ENCODE peak calls at places on chromosomes 7 and 10, in seven cellular contexts. One of them, this sample, is unnamed.

GRCh38 chr7:54705436-54705835 is 53.6 kb downstream of the SEC61G start:
- DNase-seq in spleen: no peak
- DNase-seq in SK-N-SH: no peak
- DNase-seq in GM23338: no peak
- DNase-seq in suprapubic skin: no peak
- DNase-seq in GM12878: peak; percentile 33
- DNase-seq in vagina: no peak
- DNase-seq in this sample: peak; percentile 72

GRCh38 chr7:27586825-27587224 is 75.9 kb downstream of the HIBADH start:
- DNase-seq in spleen: peak; percentile 78
- DNase-seq in suprapubic skin: no peak
- DNase-seq in vagina: no peak
- DNase-seq in SK-N-SH: peak; percentile 67
- DNase-seq in GM23338: no peak
- DNase-seq in GM12878: peak; percentile 53
- DNase-seq in this sample: no peak

GRCh38 chr7:18727094-18727870 is 231.7 kb downstream of the HDAC9 start:
- DNase-seq in GM23338: no peak
- DNase-seq in spleen: no peak
- DNase-seq in SK-N-SH: no peak
- DNase-seq in vagina: no peak
- DNase-seq in suprapubic skin: no peak
- DNase-seq in GM12878: no peak
- DNase-seq in this sample: no peak

GRCh38 chr7:155172141-155172540 is 102.0 kb downstream of the HTR5A start:
- DNase-seq in SK-N-SH: no peak
- DNase-seq in suprapubic skin: no peak
- DNase-seq in GM12878: no peak
- DNase-seq in GM23338: no peak
- DNase-seq in vagina: no peak
- DNase-seq in spleen: no peak
- DNase-seq in this sample: peak; percentile 88

GRCh38 chr7:85750454-85750949 is 563.6 kb upstream of the SEMA3D start:
- DNase-seq in SK-N-SH: peak; percentile 49
- DNase-seq in suprapubic skin: no peak
- DNase-seq in vagina: no peak
- DNase-seq in GM12878: no peak
- DNase-seq in GM23338: peak; percentile 87
- DNase-seq in spleen: no peak
- DNase-seq in this sample: no peak

GRCh38 chr7:22147113-22147512 is 201.4 kb upstream of the CDCA7L start:
- DNase-seq in GM12878: no peak
- DNase-seq in spleen: no peak
- DNase-seq in vagina: no peak
- DNase-seq in suprapubic skin: no peak
- DNase-seq in GM23338: no peak
- DNase-seq in SK-N-SH: peak; percentile 70
- DNase-seq in this sample: no peak

GRCh38 chr10:127853868-127854768 is 38.6 kb downstream of the CLRN3 start:
- DNase-seq in SK-N-SH: peak; percentile 86
- DNase-seq in vagina: no peak
- DNase-seq in suprapubic skin: no peak
- DNase-seq in GM12878: no peak
- DNase-seq in spleen: peak; percentile 90
- DNase-seq in GM23338: peak; percentile 88
- DNase-seq in this sample: no peak

GRCh38 chr7:151897201-151897711 is 20.3 kb upstream of the PRKAG2 start:
- DNase-seq in SK-N-SH: no peak
- DNase-seq in vagina: no peak
- DNase-seq in GM23338: peak; percentile 63
- DNase-seq in spleen: peak; percentile 54
- DNase-seq in suprapubic skin: no peak
- DNase-seq in GM12878: no peak
- DNase-seq in this sample: no peak

GRCh38 chr7:120033114-120033513 is 239.9 kb upstream of the KCND2 start:
- DNase-seq in SK-N-SH: no peak
- DNase-seq in suprapubic skin: no peak
- DNase-seq in vagina: no peak
- DNase-seq in spleen: no peak
- DNase-seq in GM23338: peak; percentile 66
- DNase-seq in GM12878: no peak
- DNase-seq in this sample: peak; percentile 19

GRCh38 chr7:47474937-47475879 is 106.7 kb downstream of the TNS3 start:
- DNase-seq in SK-N-SH: peak; percentile 64
- DNase-seq in GM23338: peak; percentile 67
- DNase-seq in suprapubic skin: peak; percentile 89
- DNase-seq in GM12878: peak; percentile 32
- DNase-seq in vagina: no peak
- DNase-seq in spleen: peak; percentile 91
- DNase-seq in this sample: no peak

GRCh38 chr7:114889646-114890285 is 32.1 kb upstream of the MDFIC start:
- DNase-seq in spleen: no peak
- DNase-seq in SK-N-SH: no peak
- DNase-seq in GM23338: peak; percentile 5
- DNase-seq in GM12878: no peak
- DNase-seq in vagina: no peak
- DNase-seq in suprapubic skin: no peak
- DNase-seq in this sample: no peak

GRCh38 chr10:121741246-121741645 is 143.0 kb upstream of the FGFR2 start:
- DNase-seq in GM12878: no peak
- DNase-seq in spleen: no peak
- DNase-seq in GM23338: no peak
- DNase-seq in SK-N-SH: no peak
- DNase-seq in vagina: no peak
- DNase-seq in suprapubic skin: no peak
- DNase-seq in this sample: no peak

GRCh38 chr7:125641884-125642283 is 712.3 kb upstream of the POT1 start:
- DNase-seq in vagina: no peak
- DNase-seq in SK-N-SH: no peak
- DNase-seq in spleen: no peak
- DNase-seq in GM12878: no peak
- DNase-seq in GM23338: no peak
- DNase-seq in suprapubic skin: no peak
- DNase-seq in this sample: no peak

GRCh38 chr7:125645770-125646169 is 716.1 kb upstream of the POT1 start:
- DNase-seq in suprapubic skin: no peak
- DNase-seq in spleen: no peak
- DNase-seq in GM23338: no peak
- DNase-seq in GM12878: no peak
- DNase-seq in vagina: no peak
- DNase-seq in SK-N-SH: no peak
- DNase-seq in this sample: no peak

GRCh38 chr7:125643302-125643701 is 713.7 kb upstream of the POT1 start:
- DNase-seq in vagina: no peak
- DNase-seq in GM12878: no peak
- DNase-seq in GM23338: no peak
- DNase-seq in suprapubic skin: no peak
- DNase-seq in SK-N-SH: no peak
- DNase-seq in spleen: no peak
- DNase-seq in this sample: no peak

GRCh38 chr7:125648543-125648942 is 718.9 kb upstream of the POT1 start:
- DNase-seq in GM12878: no peak
- DNase-seq in GM23338: no peak
- DNase-seq in SK-N-SH: no peak
- DNase-seq in spleen: no peak
- DNase-seq in suprapubic skin: no peak
- DNase-seq in vagina: no peak
- DNase-seq in this sample: no peak

GRCh38 chr7:125644113-125644512 is 714.5 kb upstream of the POT1 start:
- DNase-seq in SK-N-SH: peak; percentile 10
- DNase-seq in GM23338: no peak
- DNase-seq in spleen: no peak
- DNase-seq in suprapubic skin: no peak
- DNase-seq in GM12878: no peak
- DNase-seq in vagina: no peak
- DNase-seq in this sample: no peak
- TF ChIP-seq POLR2AphosphoS5 in SK-N-SH: no peak
- TF ChIP-seq POLR2AphosphoS5 in GM23338: no peak
- TF ChIP-seq POLR2AphosphoS5 in spleen: no peak
- TF ChIP-seq POLR2AphosphoS5 in suprapubic skin: no peak
- TF ChIP-seq POLR2AphosphoS5 in GM12878: no peak
- TF ChIP-seq POLR2AphosphoS5 in vagina: no peak
- TF ChIP-seq POLR2AphosphoS5 in this sample: no peak

GRCh38 chr7:138979988-138980574 is 1.1 kb downstream of the KIAA1549 start:
- DNase-seq in GM23338: no peak
- DNase-seq in spleen: no peak
- DNase-seq in SK-N-SH: peak; percentile 54
- DNase-seq in GM12878: no peak
- DNase-seq in suprapubic skin: no peak
- DNase-seq in vagina: no peak
- DNase-seq in this sample: no peak
- H3K4me3 ChIP-seq in GM23338: peak overlapping the region; percentile 92
- H3K4me3 ChIP-seq in spleen: peak overlapping the region; percentile 51
- H3K4me3 ChIP-seq in SK-N-SH: peak overlapping the region; percentile 89
- H3K4me3 ChIP-seq in GM12878: peak overlapping the region; percentile 73
- H3K4me3 ChIP-seq in suprapubic skin: peak overlapping the region; percentile 59
- H3K4me3 ChIP-seq in vagina: peak overlapping the region; percentile 45
- H3K4me3 ChIP-seq in this sample: peak overlapping the region; percentile 64

GRCh38 chr7:76334320-76334967 is 24.3 kb downstream of the YWHAG start:
- DNase-seq in GM12878: no peak
- DNase-seq in GM23338: no peak
- DNase-seq in spleen: no peak
- DNase-seq in SK-N-SH: no peak
- DNase-seq in suprapubic skin: no peak
- DNase-seq in vagina: no peak
- DNase-seq in this sample: no peak
- H3K36me3 ChIP-seq in GM12878: peaks cover 20% of the 10 kb centered on the region
- H3K36me3 ChIP-seq in GM23338: peaks cover 7% of the 10 kb centered on the region
- H3K36me3 ChIP-seq in spleen: peaks cover 9% of the 10 kb centered on the region
- H3K36me3 ChIP-seq in SK-N-SH: peaks cover 34% of the 10 kb centered on the region
- H3K36me3 ChIP-seq in suprapubic skin: peaks cover 11% of the 10 kb centered on the region
- H3K36me3 ChIP-seq in vagina: no peaks in the 10 kb centered on the region
- H3K36me3 ChIP-seq in this sample: peaks cover 4% of the 10 kb centered on the region

DNA sequence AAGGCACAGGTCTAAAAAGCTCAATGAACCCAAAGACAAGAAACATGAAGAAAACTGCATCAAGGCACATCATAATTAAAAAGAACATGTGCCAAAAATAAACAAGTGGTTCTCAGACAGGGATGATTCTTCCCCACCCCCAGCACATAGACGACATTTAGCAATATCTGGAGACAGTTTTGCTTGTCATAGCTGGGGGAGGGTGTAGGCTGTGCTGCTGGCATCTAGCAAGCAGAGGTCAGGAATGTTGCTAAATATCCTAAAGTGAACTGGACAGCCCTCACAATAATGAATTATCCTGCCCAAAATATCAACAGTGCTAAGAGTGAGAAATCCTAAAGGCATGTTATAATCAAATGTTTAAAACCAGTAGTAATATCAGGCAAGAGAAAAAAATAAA is 122.6 kb downstream of the MICU1 start:
- DNase-seq in GM12878: no peak
- DNase-seq in SK-N-SH: no peak
- DNase-seq in vagina: no peak
- DNase-seq in spleen: no peak
- DNase-seq in GM23338: no peak
- DNase-seq in suprapubic skin: no peak
- DNase-seq in this sample: no peak
- TF ChIP-seq POLR2AphosphoS5 in GM12878: no peak
- TF ChIP-seq POLR2AphosphoS5 in SK-N-SH: no peak
- TF ChIP-seq POLR2AphosphoS5 in vagina: no peak
- TF ChIP-seq POLR2AphosphoS5 in spleen: no peak
- TF ChIP-seq POLR2AphosphoS5 in GM23338: no peak
- TF ChIP-seq POLR2AphosphoS5 in suprapubic skin: no peak
- TF ChIP-seq POLR2AphosphoS5 in this sample: no peak

GRCh38 chr10:21528452-21529235 is 3.2 kb upstream of the SKIDA1 start:
- DNase-seq in vagina: no peak
- DNase-seq in spleen: no peak
- DNase-seq in GM23338: no peak
- DNase-seq in GM12878: no peak
- DNase-seq in suprapubic skin: no peak
- DNase-seq in SK-N-SH: no peak
- DNase-seq in this sample: no peak
- H3K4me3 ChIP-seq in vagina: peak overlapping the region; percentile 77
- H3K4me3 ChIP-seq in spleen: no peak overlapping the region
- H3K4me3 ChIP-seq in GM23338: peak overlapping the region; percentile 60
- H3K4me3 ChIP-seq in GM12878: no peak overlapping the region
- H3K4me3 ChIP-seq in suprapubic skin: peak overlapping the region; percentile 67
- H3K4me3 ChIP-seq in SK-N-SH: peak overlapping the region; percentile 76
- H3K4me3 ChIP-seq in this sample: peak overlapping the region; percentile 73

DNA sequence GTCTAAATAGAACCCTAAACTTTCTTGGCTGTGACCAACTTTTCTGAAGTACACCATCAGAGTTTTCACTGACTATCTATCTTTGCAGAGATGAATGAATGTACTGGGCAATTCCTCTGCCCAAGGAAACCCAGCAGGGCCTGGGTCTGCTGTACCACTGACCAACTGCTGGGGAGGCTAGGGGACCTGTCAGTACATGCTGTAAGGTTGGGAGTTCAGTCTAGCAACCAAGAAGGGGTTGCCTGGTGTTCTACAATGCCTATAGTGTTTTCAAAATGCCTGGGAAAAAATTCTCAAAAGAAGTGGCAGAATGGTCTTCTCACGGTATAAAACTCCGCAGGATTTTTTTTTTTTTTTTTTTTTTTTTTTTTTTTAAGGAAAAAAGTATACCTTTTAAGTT is 106.3 kb downstream of the NT5C2 start:
- DNase-seq in SK-N-SH: no peak
- DNase-seq in suprapubic skin: no peak
- DNase-seq in spleen: no peak
- DNase-seq in vagina: no peak
- DNase-seq in GM12878: no peak
- DNase-seq in GM23338: no peak
- DNase-seq in this sample: peak; percentile 21
- H3K36me3 ChIP-seq in SK-N-SH: peaks cover 66% of the 10 kb centered on the region
- H3K36me3 ChIP-seq in suprapubic skin: peaks cover 84% of the 10 kb centered on the region
- H3K36me3 ChIP-seq in spleen: peaks cover 82% of the 10 kb centered on the region
- H3K36me3 ChIP-seq in vagina: no peaks in the 10 kb centered on the region
- H3K36me3 ChIP-seq in GM12878: peaks cover 16% of the 10 kb centered on the region
- H3K36me3 ChIP-seq in GM23338: peaks cover 36% of the 10 kb centered on the region
- H3K36me3 ChIP-seq in this sample: peaks cover 95% of the 10 kb centered on the region

DNA sequence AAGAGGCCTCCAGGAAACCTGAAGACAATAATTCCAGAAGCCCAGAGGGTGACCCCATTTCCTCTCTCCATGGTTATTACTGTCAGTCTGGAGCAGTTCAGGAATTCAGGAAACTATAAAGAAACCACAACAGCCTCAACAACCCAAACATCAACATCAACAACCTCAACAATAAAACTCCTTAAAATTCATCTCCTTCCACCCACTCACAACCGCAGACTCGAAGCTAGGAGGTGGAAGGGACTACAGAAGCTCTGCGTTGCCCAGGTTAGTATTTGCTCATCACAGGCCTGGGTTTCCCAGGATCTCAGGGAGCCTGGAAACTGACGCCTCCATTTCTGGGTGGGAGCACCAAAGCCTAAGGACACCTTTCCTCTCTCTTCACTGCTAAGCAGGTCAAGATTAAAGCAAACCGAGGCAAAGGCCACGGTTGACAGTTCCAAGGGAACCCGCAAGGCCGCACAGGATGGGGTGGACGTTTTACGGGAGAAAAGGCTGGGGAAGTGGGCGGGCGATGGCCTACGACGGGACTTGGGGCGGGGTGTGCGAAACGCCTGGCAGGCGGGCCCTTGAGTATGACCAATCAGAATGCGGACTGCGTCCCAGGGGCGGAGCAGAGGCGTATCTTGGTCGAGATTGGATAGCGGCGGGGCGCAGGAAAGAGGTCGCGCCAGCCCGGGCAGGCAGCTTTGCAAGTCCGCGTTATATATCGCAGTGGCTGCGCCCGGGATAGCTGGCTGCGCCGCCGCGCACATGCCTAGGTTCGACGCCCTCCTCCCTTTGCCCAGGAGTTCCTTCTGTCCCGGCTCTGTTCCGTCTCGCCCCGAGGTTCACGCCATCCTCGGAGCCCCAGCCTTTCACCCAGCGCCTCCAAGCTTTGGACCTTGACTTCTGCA is at the start of gene ELOVL3:
- DNase-seq in SK-N-SH: peak; percentile 98
- DNase-seq in GM23338: peak; percentile 99
- DNase-seq in spleen: peak; percentile 94
- DNase-seq in suprapubic skin: peak; percentile 97
- DNase-seq in vagina: no peak
- DNase-seq in GM12878: peak; percentile 53
- DNase-seq in this sample: peak; percentile 96
- TF ChIP-seq POLR2AphosphoS5 in SK-N-SH: peak; percentile 38
- TF ChIP-seq POLR2AphosphoS5 in GM23338: peak; percentile 56
- TF ChIP-seq POLR2AphosphoS5 in spleen: peak; percentile 81
- TF ChIP-seq POLR2AphosphoS5 in suprapubic skin: peak; percentile 9
- TF ChIP-seq POLR2AphosphoS5 in vagina: peak; percentile 75
- TF ChIP-seq POLR2AphosphoS5 in GM12878: no peak
- TF ChIP-seq POLR2AphosphoS5 in this sample: peak; percentile 71